ENCODE peak calls at places on chromosomes 16 and 17, in seven cellular contexts. One of them, this sample, is unnamed.

GRCh38 chr17:61402978-61403845 is 3.6 kb downstream of the TBX2 start:
- DNase-seq in BJ: no peak
- DNase-seq in psoas muscle: no peak
- DNase-seq in endodermal cell: peak; percentile 81
- DNase-seq in fibroblast of mammary gland: no peak
- DNase-seq in body of pancreas: no peak
- DNase-seq in AG10803: no peak
- DNase-seq in this sample: peak; percentile 33

GRCh38 chr16:68284847-68285246 is 20.5 kb downstream of the SLC7A6 start:
- DNase-seq in psoas muscle: no peak
- DNase-seq in endodermal cell: no peak
- DNase-seq in BJ: no peak
- DNase-seq in body of pancreas: no peak
- DNase-seq in AG10803: no peak
- DNase-seq in fibroblast of mammary gland: no peak
- DNase-seq in this sample: no peak

GRCh38 chr17:65918450-65918849 is 273.5 kb downstream of the CEP112 start:
- DNase-seq in fibroblast of mammary gland: no peak
- DNase-seq in BJ: no peak
- DNase-seq in psoas muscle: no peak
- DNase-seq in AG10803: peak; percentile 12
- DNase-seq in body of pancreas: no peak
- DNase-seq in endodermal cell: no peak
- DNase-seq in this sample: peak; percentile 48

GRCh38 chr16:55667753-55668152 is 12.0 kb downstream of the SLC6A2 start:
- DNase-seq in BJ: no peak
- DNase-seq in AG10803: no peak
- DNase-seq in endodermal cell: no peak
- DNase-seq in psoas muscle: no peak
- DNase-seq in body of pancreas: no peak
- DNase-seq in fibroblast of mammary gland: no peak
- DNase-seq in this sample: no peak

GRCh38 chr17:49874911-49875310 is 27.0 kb upstream of the TAC4 start:
- DNase-seq in fibroblast of mammary gland: no peak
- DNase-seq in body of pancreas: no peak
- DNase-seq in endodermal cell: no peak
- DNase-seq in BJ: no peak
- DNase-seq in AG10803: no peak
- DNase-seq in psoas muscle: no peak
- DNase-seq in this sample: no peak

GRCh38 chr16:19130852-19131808 is 17.4 kb downstream of the ITPRIPL2 start:
- DNase-seq in AG10803: peak; percentile 81
- DNase-seq in fibroblast of mammary gland: peak; percentile 91
- DNase-seq in BJ: peak; percentile 46
- DNase-seq in body of pancreas: no peak
- DNase-seq in endodermal cell: peak; percentile 69
- DNase-seq in psoas muscle: no peak
- DNase-seq in this sample: peak; percentile 81

GRCh38 chr16:65284583-65284982 is 162.7 kb upstream of the CDH11 start:
- DNase-seq in AG10803: peak; percentile 12
- DNase-seq in BJ: no peak
- DNase-seq in body of pancreas: no peak
- DNase-seq in psoas muscle: no peak
- DNase-seq in fibroblast of mammary gland: peak; percentile 4
- DNase-seq in endodermal cell: no peak
- DNase-seq in this sample: no peak

GRCh38 chr17:66715745-66716156 is 119.2 kb upstream of the CACNG5 start:
- DNase-seq in psoas muscle: no peak
- DNase-seq in body of pancreas: no peak
- DNase-seq in fibroblast of mammary gland: peak; percentile 70
- DNase-seq in endodermal cell: peak; percentile 75
- DNase-seq in BJ: no peak
- DNase-seq in AG10803: peak; percentile 65
- DNase-seq in this sample: peak; percentile 76

GRCh38 chr16:17228048-17228707 is 242.6 kb downstream of the XYLT1 start:
- DNase-seq in body of pancreas: no peak
- DNase-seq in AG10803: no peak
- DNase-seq in fibroblast of mammary gland: peak; percentile 16
- DNase-seq in psoas muscle: no peak
- DNase-seq in BJ: no peak
- DNase-seq in endodermal cell: peak; percentile 52
- DNase-seq in this sample: no peak

GRCh38 chr16:86611517-86611840 is 33.1 kb downstream of the FOXL1 start:
- DNase-seq in endodermal cell: no peak
- DNase-seq in AG10803: peak; percentile 64
- DNase-seq in psoas muscle: peak; percentile 23
- DNase-seq in body of pancreas: no peak
- DNase-seq in BJ: no peak
- DNase-seq in fibroblast of mammary gland: peak; percentile 80
- DNase-seq in this sample: peak; percentile 88

GRCh38 chr17:7673239-7673638 is 14.1 kb downstream of the TP53 start:
- DNase-seq in psoas muscle: no peak
- DNase-seq in body of pancreas: peak; percentile 53
- DNase-seq in AG10803: no peak
- DNase-seq in endodermal cell: peak; percentile 93
- DNase-seq in BJ: no peak
- DNase-seq in fibroblast of mammary gland: peak; percentile 23
- DNase-seq in this sample: no peak

GRCh38 chr17:75486951-75487350 is 28.4 kb downstream of the CASKIN2 start:
- DNase-seq in AG10803: no peak
- DNase-seq in endodermal cell: no peak
- DNase-seq in psoas muscle: no peak
- DNase-seq in body of pancreas: no peak
- DNase-seq in BJ: no peak
- DNase-seq in fibroblast of mammary gland: no peak
- DNase-seq in this sample: no peak

GRCh38 chr16:50534556-50534955 is 13.6 kb upstream of the NKD1 start:
- DNase-seq in AG10803: no peak
- DNase-seq in endodermal cell: peak; percentile 15
- DNase-seq in fibroblast of mammary gland: no peak
- DNase-seq in body of pancreas: no peak
- DNase-seq in BJ: no peak
- DNase-seq in psoas muscle: no peak
- DNase-seq in this sample: no peak

GRCh38 chr17:81868674-81869220 is 2.4 kb downstream of the ARHGDIA start:
- DNase-seq in endodermal cell: peak; percentile 88
- DNase-seq in psoas muscle: peak; percentile 69
- DNase-seq in fibroblast of mammary gland: peak; percentile 89
- DNase-seq in BJ: no peak
- DNase-seq in AG10803: peak; percentile 88
- DNase-seq in body of pancreas: peak; percentile 54
- DNase-seq in this sample: peak; percentile 87

GRCh38 chr17:81870155-81870977 is 771 bp downstream of the ARHGDIA start:
- DNase-seq in AG10803: peak; percentile 45
- DNase-seq in fibroblast of mammary gland: peak; percentile 69
- DNase-seq in psoas muscle: peak; percentile 53
- DNase-seq in body of pancreas: peak; percentile 50
- DNase-seq in BJ: no peak
- DNase-seq in endodermal cell: peak; percentile 79
- DNase-seq in this sample: peak; percentile 56

GRCh38 chr17:81869221-81870154 is 1.6 kb downstream of the ARHGDIA start:
- DNase-seq in fibroblast of mammary gland: peak; percentile 27
- DNase-seq in body of pancreas: peak; percentile 51
- DNase-seq in endodermal cell: peak; percentile 92
- DNase-seq in AG10803: peak; percentile 31
- DNase-seq in BJ: no peak
- DNase-seq in psoas muscle: peak; percentile 57
- DNase-seq in this sample: peak; percentile 47

GRCh38 chr17:81870978-81871386 is at the start of gene ARHGDIA:
- DNase-seq in body of pancreas: no peak
- DNase-seq in psoas muscle: no peak
- DNase-seq in BJ: no peak
- DNase-seq in fibroblast of mammary gland: peak; percentile 4
- DNase-seq in AG10803: no peak
- DNase-seq in endodermal cell: no peak
- DNase-seq in this sample: no peak

GRCh38 chr17:81871387-81872120 is 417 bp upstream of the ARHGDIA start:
- DNase-seq in AG10803: peak; percentile 89
- DNase-seq in psoas muscle: peak; percentile 96
- DNase-seq in endodermal cell: peak; percentile 97
- DNase-seq in fibroblast of mammary gland: peak; percentile 83
- DNase-seq in BJ: no peak
- DNase-seq in body of pancreas: peak; percentile 95
- DNase-seq in this sample: peak; percentile 87
- TF ChIP-seq CTCF in AG10803: peak; percentile 17
- TF ChIP-seq CTCF in psoas muscle: peak; percentile 18
- TF ChIP-seq CTCF in endodermal cell: peak; percentile 34
- TF ChIP-seq CTCF in fibroblast of mammary gland: no peak
- TF ChIP-seq CTCF in BJ: peak; percentile 20
- TF ChIP-seq CTCF in body of pancreas: peak; percentile 32
- TF ChIP-seq CTCF in this sample: no peak

DNA sequence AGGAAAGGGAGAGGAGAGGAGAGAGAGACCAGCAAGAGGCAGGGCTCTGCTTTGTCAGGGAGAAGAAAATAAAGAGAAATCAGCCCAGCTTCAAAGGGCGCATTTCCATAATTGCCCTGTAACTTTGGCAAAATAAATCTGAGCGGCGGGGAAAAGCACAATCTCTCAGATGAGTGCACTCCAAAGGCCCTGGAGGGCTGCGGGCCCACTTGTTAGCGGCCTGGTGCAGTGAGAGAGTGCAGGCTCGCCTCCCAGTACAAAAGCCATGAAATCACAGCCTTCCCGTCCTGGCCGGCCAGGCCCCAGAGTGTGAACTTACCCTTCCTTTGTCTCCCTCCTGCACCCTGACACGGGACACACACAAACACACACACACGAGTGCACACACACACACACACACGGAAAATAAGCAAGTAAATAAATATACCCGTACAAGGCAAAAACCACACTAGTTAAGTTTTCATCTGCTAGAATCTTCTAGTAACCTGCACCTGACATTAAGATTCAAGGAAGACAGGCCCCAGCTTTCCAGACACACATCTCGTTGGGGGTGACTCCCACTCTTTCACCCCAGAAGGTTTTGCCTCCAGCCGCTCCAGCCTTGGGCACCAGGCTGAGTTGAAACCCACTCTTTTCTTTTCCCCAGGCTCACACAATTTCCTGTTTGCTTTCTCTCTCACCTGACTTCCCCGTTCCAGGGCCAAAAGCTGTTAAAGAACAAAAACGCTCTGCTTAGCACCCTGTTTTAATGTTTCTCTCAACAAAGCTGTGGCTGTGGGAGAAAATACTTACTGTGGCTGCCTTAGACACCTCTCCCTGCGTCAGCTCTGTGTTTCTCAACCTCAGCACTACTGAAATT is 8.5 kb downstream of the IRX3 start:
- DNase-seq in AG10803: no peak
- DNase-seq in BJ: no peak
- DNase-seq in body of pancreas: no peak
- DNase-seq in endodermal cell: peak; percentile 53
- DNase-seq in fibroblast of mammary gland: no peak
- DNase-seq in psoas muscle: no peak
- DNase-seq in this sample: no peak
- H3K4me3 ChIP-seq in AG10803: no peak overlapping the region
- H3K4me3 ChIP-seq in BJ: no peak overlapping the region
- H3K4me3 ChIP-seq in body of pancreas: no peak overlapping the region
- H3K4me3 ChIP-seq in endodermal cell: no peak overlapping the region
- H3K4me3 ChIP-seq in fibroblast of mammary gland: no peak overlapping the region
- H3K4me3 ChIP-seq in psoas muscle: no peak overlapping the region
- H3K4me3 ChIP-seq in this sample: no peak overlapping the region

GRCh38 chr16:24580665-24581064 is 41.3 kb downstream of the RBBP6 start:
- DNase-seq in endodermal cell: no peak
- DNase-seq in fibroblast of mammary gland: peak; percentile 61
- DNase-seq in body of pancreas: no peak
- DNase-seq in psoas muscle: no peak
- DNase-seq in BJ: no peak
- DNase-seq in AG10803: peak; percentile 54
- DNase-seq in this sample: peak; percentile 67
- TF ChIP-seq CTCF in endodermal cell: peak; percentile 41
- TF ChIP-seq CTCF in fibroblast of mammary gland: peak; percentile 61
- TF ChIP-seq CTCF in body of pancreas: peak; percentile 33
- TF ChIP-seq CTCF in psoas muscle: peak; percentile 28
- TF ChIP-seq CTCF in BJ: peak; percentile 56
- TF ChIP-seq CTCF in AG10803: peak; percentile 64
- TF ChIP-seq CTCF in this sample: peak; percentile 55

DNA sequence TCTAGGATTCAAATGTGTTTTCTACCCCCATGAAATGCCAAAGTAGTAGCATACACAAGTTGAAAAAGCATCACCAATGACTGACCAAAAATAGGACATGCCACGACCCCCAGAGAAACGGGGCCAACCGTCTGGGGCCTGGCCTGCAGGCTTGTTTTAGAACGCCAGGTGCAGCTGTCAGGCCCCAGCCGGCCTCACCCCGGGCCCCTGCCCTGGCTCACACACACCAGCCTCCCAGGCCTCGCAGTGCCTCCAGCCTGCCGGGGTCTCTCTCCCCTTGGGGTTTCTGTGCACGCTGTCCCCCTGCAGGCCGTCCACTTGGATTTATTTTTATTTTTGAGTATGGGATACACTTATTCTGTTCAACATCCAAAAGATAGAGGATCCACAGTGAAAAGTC is 7.9 kb downstream of the KATNB1 start:
- DNase-seq in endodermal cell: no peak
- DNase-seq in psoas muscle: no peak
- DNase-seq in fibroblast of mammary gland: no peak
- DNase-seq in BJ: no peak
- DNase-seq in AG10803: no peak
- DNase-seq in body of pancreas: no peak
- DNase-seq in this sample: no peak
- H3K4me3 ChIP-seq in endodermal cell: no peak overlapping the region
- H3K4me3 ChIP-seq in psoas muscle: no peak overlapping the region
- H3K4me3 ChIP-seq in fibroblast of mammary gland: no peak overlapping the region
- H3K4me3 ChIP-seq in BJ: no peak overlapping the region
- H3K4me3 ChIP-seq in AG10803: no peak overlapping the region
- H3K4me3 ChIP-seq in body of pancreas: no peak overlapping the region
- H3K4me3 ChIP-seq in this sample: no peak overlapping the region

GRCh38 chr16:8634991-8635736 is 13.7 kb downstream of the METTL22 start:
- DNase-seq in fibroblast of mammary gland: peak; percentile 39
- DNase-seq in psoas muscle: no peak
- DNase-seq in endodermal cell: peak; percentile 89
- DNase-seq in body of pancreas: no peak
- DNase-seq in BJ: no peak
- DNase-seq in AG10803: peak; percentile 25
- DNase-seq in this sample: peak; percentile 52
- TF ChIP-seq CTCF in fibroblast of mammary gland: peak; percentile 75
- TF ChIP-seq CTCF in psoas muscle: no peak
- TF ChIP-seq CTCF in endodermal cell: peak; percentile 99
- TF ChIP-seq CTCF in body of pancreas: no peak
- TF ChIP-seq CTCF in BJ: peak; percentile 60
- TF ChIP-seq CTCF in AG10803: peak; percentile 65
- TF ChIP-seq CTCF in this sample: peak; percentile 77

DNA sequence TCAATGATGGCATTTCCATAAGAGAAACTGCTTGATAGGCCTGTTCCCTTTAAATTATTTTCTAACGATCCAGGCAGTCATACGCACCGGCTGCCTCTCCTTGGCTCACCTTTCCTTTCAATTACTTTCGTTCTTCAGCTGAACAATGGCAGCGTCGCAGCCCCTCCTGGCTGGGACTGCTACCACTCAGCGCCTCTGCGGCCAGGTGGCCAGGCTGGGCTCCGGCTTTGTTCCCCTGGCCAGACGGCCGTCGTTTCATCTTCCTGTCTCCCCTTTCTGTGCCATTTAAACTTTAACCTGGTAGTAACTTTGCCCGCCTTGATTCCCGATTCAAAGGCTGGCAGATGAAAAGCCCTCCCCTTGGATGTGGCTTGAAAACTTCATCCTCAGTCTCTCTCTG is 79.0 kb downstream of the C16orf78 start:
- DNase-seq in fibroblast of mammary gland: no peak
- DNase-seq in BJ: no peak
- DNase-seq in body of pancreas: no peak
- DNase-seq in AG10803: no peak
- DNase-seq in psoas muscle: no peak
- DNase-seq in endodermal cell: peak; percentile 48
- DNase-seq in this sample: no peak
- H3K4me3 ChIP-seq in fibroblast of mammary gland: no peak overlapping the region
- H3K4me3 ChIP-seq in BJ: no peak overlapping the region
- H3K4me3 ChIP-seq in body of pancreas: no peak overlapping the region
- H3K4me3 ChIP-seq in AG10803: no peak overlapping the region
- H3K4me3 ChIP-seq in psoas muscle: no peak overlapping the region
- H3K4me3 ChIP-seq in endodermal cell: no peak overlapping the region
- H3K4me3 ChIP-seq in this sample: no peak overlapping the region